ENCODE peak calls at places on chromosomes 4 and X, in five cellular contexts. N, Y, U, W and J are unnamed samples.

GRCh38 chr4:177583000-177583399 is 140.8 kb upstream of the AGA start:
- DNase-seq in U (no peak), W (no peak), Y (no peak), N (no peak), J (no peak)

GRCh38 chr4:155908187-155909139 is 5.0 kb downstream of the TDO2 start:
- DNase-seq in Y (no peak), N (no peak), U (no peak), W (no peak), J (no peak)

GRCh38 chr4:149311076-149311475 is 504.6 kb downstream of the IQCM start:
- DNase-seq in Y (no peak), W (no peak), U (no peak), N (no peak), J (no peak)

GRCh38 chrX:133726211-133726630 is 259.2 kb downstream of the GPC3 start:
- DNase-seq in Y (peak), N (peak), U (no peak), W (no peak), J (no peak)

GRCh38 chr4:141654098-141654497 is 17.7 kb downstream of the IL15 start:
- DNase-seq in Y (no peak), N (peak), W (no peak), U (no peak), J (no peak)

GRCh38 chrX:13103111-13103913 is 58.9 kb upstream of the FAM9C start:
- DNase-seq in N (no peak), W (no peak), Y (no peak), U (no peak), J (no peak)

GRCh38 chr4:675980-676870 is 1.9 kb downstream of the MYL5 start:
- DNase-seq in W (no peak), U (no peak), N (no peak), Y (no peak), J (no peak)

GRCh38 chr4:8780086-8780485 is 91.6 kb downstream of the HMX1 start:
- DNase-seq in N (no peak), U (no peak), W (no peak), Y (no peak), J (no peak)

GRCh38 chrX:136647969-136648368 is at the start of gene CD40LG:
- DNase-seq in W (no peak), N (no peak), Y (no peak), U (no peak), J (no peak)

GRCh38 chr4:74969507-74970474 is 36.9 kb downstream of the PARM1 start:
- DNase-seq in N (peak), U (peak), W (no peak), Y (no peak), J (no peak)

GRCh38 chrX:30577362-30577961 is at the start of gene TASL:
- DNase-seq in U (no peak), W (no peak), N (no peak), Y (no peak), J (peak)

GRCh38 chr4:94892051-94892450 is 134.3 kb downstream of the BMPR1B start:
- DNase-seq in N (peak), U (no peak), W (no peak), Y (no peak), J (no peak)

GRCh38 chr4:2249526-2249991 is 7.6 kb upstream of the HAUS3 start:
- DNase-seq in Y (no peak), W (no peak), U (no peak), N (no peak), J (no peak)

GRCh38 chr4:116066711-116067245 is 953.4 kb upstream of the NDST4 start:
- DNase-seq in N (no peak), W (no peak), Y (no peak), U (no peak), J (no peak)

GRCh38 chr4:24867766-24868296 is 45.0 kb downstream of the CCDC149 start:
- DNase-seq in U (no peak), N (no peak), W (no peak), Y (no peak), J (no peak)

GRCh38 chr4:99853993-99854392 is 37.4 kb downstream of the DAPP1 start:
- DNase-seq in W (no peak), U (no peak), N (no peak), Y (peak), J (no peak)

GRCh38 chr4:99853190-99853589 is 36.6 kb downstream of the DAPP1 start:
- DNase-seq in W (no peak), Y (no peak), U (no peak), N (no peak), J (no peak)

GRCh38 chr4:99857302-99857701 is 36.9 kb downstream of the LAMTOR3 start:
- DNase-seq in U (no peak), Y (no peak), N (no peak), W (no peak), J (no peak)

GRCh38 chr4:99855677-99856076 is 38.5 kb downstream of the LAMTOR3 start:
- DNase-seq in U (no peak), Y (no peak), W (no peak), N (no peak), J (peak)

GRCh38 chr4:99856166-99856565 is 38.1 kb downstream of the LAMTOR3 start:
- DNase-seq in W (no peak), Y (no peak), N (no peak), U (no peak), J (no peak)
- TF ChIP-seq FOXM1 in W (no peak), Y (no peak), N (no peak), U (no peak), J (no peak)

DNA sequence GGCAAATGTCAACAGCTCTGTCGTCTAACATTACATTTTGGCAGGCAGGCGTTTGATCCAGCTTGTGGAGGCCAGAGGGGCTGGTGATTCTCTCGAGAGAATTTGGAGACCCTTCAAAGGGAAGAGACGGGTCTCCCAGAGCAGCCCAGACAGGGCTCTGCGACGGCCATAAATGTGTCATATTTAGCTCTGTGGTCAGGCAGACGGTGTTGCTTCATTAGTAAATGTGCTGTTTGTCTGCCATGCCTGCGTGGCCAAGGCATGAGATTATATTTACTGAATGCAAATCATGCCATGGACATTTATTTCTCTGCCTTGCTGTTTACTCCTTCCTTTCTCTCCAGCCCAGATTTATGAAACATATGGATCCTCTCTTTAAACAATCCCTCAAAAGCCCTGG is 68.8 kb downstream of the SORCS2 start:
- DNase-seq in Y (no peak), U (no peak), W (no peak), N (no peak), J (no peak)
- TF ChIP-seq FOXM1 in Y (no peak), U (no peak), W (no peak), N (no peak), J (no peak)

GRCh38 chrX:53088136-53088974 is 5.6 kb upstream of the KANTR start:
- DNase-seq in W (no peak), N (no peak), U (peak), Y (no peak), J (no peak)
- TF ChIP-seq FOXM1 in W (no peak), N (no peak), U (no peak), Y (no peak), J (no peak)

GRCh38 chr4:39476181-39476873 is 17.5 kb downstream of the LIAS start:
- DNase-seq in Y (no peak), U (peak), W (no peak), N (no peak), J (no peak)

GRCh38 chr4:39480902-39481695 is 22.2 kb downstream of the LIAS start:
- DNase-seq in W (no peak), Y (no peak), N (no peak), U (no peak), J (no peak)

GRCh38 chr4:39484582-39485272 is 25.9 kb downstream of the LIAS start:
- DNase-seq in Y (no peak), W (no peak), N (no peak), U (no peak), J (no peak)

DNA sequence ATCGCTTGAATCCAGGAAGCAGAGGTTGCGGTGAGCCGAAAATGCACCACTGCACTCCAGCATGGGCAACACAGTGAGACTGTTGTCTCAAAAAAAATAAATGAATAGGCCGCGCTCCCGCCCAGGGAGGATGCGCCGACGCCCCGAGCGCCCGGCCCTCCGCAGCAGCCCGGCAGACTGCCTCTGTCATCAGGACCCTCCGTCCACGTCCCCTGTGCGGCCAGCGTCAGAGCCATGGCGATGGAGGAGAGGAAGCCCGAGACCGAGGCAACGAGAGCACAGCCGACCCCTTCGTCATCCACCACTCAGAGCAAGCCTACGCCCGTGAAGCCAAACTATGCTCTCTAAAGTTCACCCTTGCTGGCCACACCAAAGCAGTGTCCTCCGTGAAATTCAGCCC is 21.4 kb downstream of the LIAS start:
- DNase-seq in N (no peak), U (no peak), W (no peak), Y (no peak), J (no peak)
- TF ChIP-seq FOXM1 in N (no peak), U (no peak), W (no peak), Y (no peak), J (no peak)

GRCh38 chr4:38313999-38314561 is 349.9 kb upstream of the KLF3 start:
- DNase-seq in Y (no peak), W (peak), U (no peak), N (no peak), J (no peak)
- TF ChIP-seq FOXM1 in Y (no peak), W (no peak), U (no peak), N (no peak), J (no peak)

GRCh38 chrX:1386338-1387127 is 5.4 kb downstream of the SLC25A6 start:
- DNase-seq in Y (no peak), W (no peak), U (peak), N (no peak), J (no peak)
- TF ChIP-seq FOXM1 in Y (no peak), W (no peak), U (no peak), N (no peak), J (no peak)

GRCh38 chr4:39712819-39713607 is 15.1 kb downstream of the UBE2K start:
- DNase-seq in Y (no peak), N (no peak), U (no peak), W (no peak), J (no peak)

GRCh38 chr4:39714171-39714570 is 16.2 kb downstream of the UBE2K start:
- DNase-seq in N (no peak), U (no peak), W (no peak), Y (no peak), J (no peak)

GRCh38 chr4:39716356-39716755 is 18.4 kb downstream of the UBE2K start:
- DNase-seq in W (no peak), U (no peak), Y (no peak), N (no peak), J (no peak)

GRCh38 chr4:39715788-39716187 is 17.9 kb downstream of the UBE2K start:
- DNase-seq in W (no peak), Y (no peak), U (no peak), N (no peak), J (no peak)

DNA sequence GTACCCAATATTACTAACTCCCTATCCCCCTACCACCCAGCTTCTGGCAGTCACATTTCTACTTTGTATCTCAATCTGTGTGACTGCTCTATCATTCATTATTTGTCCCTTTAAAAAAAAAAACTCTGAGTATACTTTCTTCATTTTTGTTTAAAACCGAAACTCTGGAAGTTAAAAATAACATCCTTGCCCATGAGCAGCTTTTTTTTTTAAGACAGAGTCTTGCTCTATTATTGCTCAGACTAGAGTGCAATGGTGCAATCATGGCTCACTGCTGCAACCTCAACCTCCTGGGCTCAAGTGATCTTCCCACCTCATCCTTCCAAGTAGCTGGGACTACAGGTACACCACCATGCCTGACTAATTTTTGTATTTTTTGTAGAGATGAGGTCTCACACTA is 15.8 kb downstream of the UBE2K start:
- DNase-seq in N (no peak), U (peak), Y (no peak), W (no peak), J (no peak)
- TF ChIP-seq FOXM1 in N (no peak), U (no peak), Y (no peak), W (no peak), J (no peak)

GRCh38 chrX:155086202-155086840 is 15.0 kb downstream of the BRCC3 start:
- DNase-seq in W (peak), N (peak), Y (peak), U (peak), J (no peak)
- TF ChIP-seq FOXM1 in W (no peak), N (no peak), Y (no peak), U (no peak), J (no peak)

DNA sequence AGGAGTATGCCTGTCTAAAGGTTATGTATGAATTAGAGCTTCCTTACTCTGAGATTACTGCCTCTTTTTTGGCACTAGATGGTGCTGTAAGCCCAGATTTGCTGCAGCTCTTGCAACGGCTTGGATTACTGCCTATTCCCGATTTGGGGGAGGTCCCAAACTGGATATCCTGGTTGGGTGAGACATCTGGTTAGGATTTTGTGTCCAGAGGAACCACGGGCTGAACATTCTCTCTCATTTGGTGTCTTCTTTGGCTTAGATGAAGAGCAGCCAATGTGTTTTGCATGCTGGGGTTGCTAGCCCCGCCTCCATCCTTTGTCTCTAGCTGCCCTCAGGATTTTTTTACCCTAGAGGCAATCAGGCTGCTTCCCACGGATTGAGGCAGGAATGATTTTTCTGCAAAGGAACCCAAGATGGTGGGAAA is 31.9 kb downstream of the F8A1 start:
- DNase-seq in U (peak), N (peak), Y (peak), W (peak), J (peak)
- TF ChIP-seq FOXM1 in U (no peak), N (no peak), Y (no peak), W (no peak), J (no peak)